ENCODE peak calls at places on chromosomes 11 and 22, in eight cellular contexts. One of them, this sample, is unnamed.
A peak's percentile ranks its signal among the peaks of the same experiment; 100 is the strongest.

GRCh38 chr11:120184946-120185677 is 25.7 kb upstream of the OAF start:
- DNase-seq in stimulated activated CD4-positive, alpha-beta T cell treated with anti-CD3 and anti-CD28 coated beads, TNF-alpha, amount 100 ng/mL, for 24 hours: no peak
- DNase-seq in hypothalamus: no peak
- DNase-seq in HS-5: no peak
- DNase-seq in substantia nigra: no peak
- DNase-seq in fibroblast of the conjunctiva: no peak
- DNase-seq in mesothelial cell of epicardium: no peak
- DNase-seq in activated naive CD4-positive, alpha-beta T cell treated with Interleukin-2 at 50 U/mL for 16 hours: no peak
- DNase-seq in this sample: no peak

GRCh38 chr11:66333896-66334604 is 2.2 kb downstream of the RIN1 start:
- DNase-seq in stimulated activated CD4-positive, alpha-beta T cell treated with anti-CD3 and anti-CD28 coated beads, TNF-alpha, amount 100 ng/mL, for 24 hours: no peak
- DNase-seq in hypothalamus: no peak
- DNase-seq in HS-5: no peak
- DNase-seq in substantia nigra: no peak
- DNase-seq in fibroblast of the conjunctiva: no peak
- DNase-seq in mesothelial cell of epicardium: no peak
- DNase-seq in activated naive CD4-positive, alpha-beta T cell treated with Interleukin-2 at 50 U/mL for 16 hours: no peak
- DNase-seq in this sample: no peak

GRCh38 chr22:50727678-50728522 is 10.1 kb upstream of the ACR start:
- DNase-seq in stimulated activated CD4-positive, alpha-beta T cell treated with anti-CD3 and anti-CD28 coated beads, TNF-alpha, amount 100 ng/mL, for 24 hours: no peak
- DNase-seq in hypothalamus: no peak
- DNase-seq in HS-5: no peak
- DNase-seq in substantia nigra: no peak
- DNase-seq in fibroblast of the conjunctiva: no peak
- DNase-seq in mesothelial cell of epicardium: no peak
- DNase-seq in activated naive CD4-positive, alpha-beta T cell treated with Interleukin-2 at 50 U/mL for 16 hours: no peak
- DNase-seq in this sample: no peak

GRCh38 chr11:77269484-77270123 is 31.9 kb downstream of the GDPD4 start:
- DNase-seq in stimulated activated CD4-positive, alpha-beta T cell treated with anti-CD3 and anti-CD28 coated beads, TNF-alpha, amount 100 ng/mL, for 24 hours: no peak
- DNase-seq in hypothalamus: no peak
- DNase-seq in HS-5: no peak
- DNase-seq in substantia nigra: no peak
- DNase-seq in fibroblast of the conjunctiva: no peak
- DNase-seq in mesothelial cell of epicardium: no peak
- DNase-seq in activated naive CD4-positive, alpha-beta T cell treated with Interleukin-2 at 50 U/mL for 16 hours: no peak
- DNase-seq in this sample: no peak

GRCh38 chr11:128407962-128408361 is 179.4 kb downstream of the ETS1 start:
- DNase-seq in stimulated activated CD4-positive, alpha-beta T cell treated with anti-CD3 and anti-CD28 coated beads, TNF-alpha, amount 100 ng/mL, for 24 hours: no peak
- DNase-seq in hypothalamus: no peak
- DNase-seq in HS-5: peak; percentile 88
- DNase-seq in substantia nigra: no peak
- DNase-seq in fibroblast of the conjunctiva: peak; percentile 58
- DNase-seq in mesothelial cell of epicardium: no peak
- DNase-seq in activated naive CD4-positive, alpha-beta T cell treated with Interleukin-2 at 50 U/mL for 16 hours: no peak
- DNase-seq in this sample: no peak

GRCh38 chr11:102518296-102519094 is 12.1 kb downstream of the MMP7 start:
- DNase-seq in stimulated activated CD4-positive, alpha-beta T cell treated with anti-CD3 and anti-CD28 coated beads, TNF-alpha, amount 100 ng/mL, for 24 hours: no peak
- DNase-seq in hypothalamus: no peak
- DNase-seq in HS-5: no peak
- DNase-seq in substantia nigra: no peak
- DNase-seq in fibroblast of the conjunctiva: no peak
- DNase-seq in mesothelial cell of epicardium: no peak
- DNase-seq in activated naive CD4-positive, alpha-beta T cell treated with Interleukin-2 at 50 U/mL for 16 hours: no peak
- DNase-seq in this sample: no peak

GRCh38 chr11:119486691-119487259 is 63.8 kb upstream of the THY1 start:
- DNase-seq in stimulated activated CD4-positive, alpha-beta T cell treated with anti-CD3 and anti-CD28 coated beads, TNF-alpha, amount 100 ng/mL, for 24 hours: no peak
- DNase-seq in hypothalamus: no peak
- DNase-seq in HS-5: no peak
- DNase-seq in substantia nigra: no peak
- DNase-seq in fibroblast of the conjunctiva: no peak
- DNase-seq in mesothelial cell of epicardium: no peak
- DNase-seq in activated naive CD4-positive, alpha-beta T cell treated with Interleukin-2 at 50 U/mL for 16 hours: no peak
- DNase-seq in this sample: no peak

GRCh38 chr22:44205713-44206645 is 25.3 kb downstream of the PARVG start:
- DNase-seq in stimulated activated CD4-positive, alpha-beta T cell treated with anti-CD3 and anti-CD28 coated beads, TNF-alpha, amount 100 ng/mL, for 24 hours: no peak
- DNase-seq in hypothalamus: no peak
- DNase-seq in HS-5: no peak
- DNase-seq in substantia nigra: no peak
- DNase-seq in fibroblast of the conjunctiva: no peak
- DNase-seq in mesothelial cell of epicardium: no peak
- DNase-seq in activated naive CD4-positive, alpha-beta T cell treated with Interleukin-2 at 50 U/mL for 16 hours: no peak
- DNase-seq in this sample: no peak

GRCh38 chr11:1852885-1853284 is at the start of gene LSP1:
- DNase-seq in stimulated activated CD4-positive, alpha-beta T cell treated with anti-CD3 and anti-CD28 coated beads, TNF-alpha, amount 100 ng/mL, for 24 hours: peak; percentile 68
- DNase-seq in hypothalamus: no peak
- DNase-seq in HS-5: no peak
- DNase-seq in substantia nigra: no peak
- DNase-seq in fibroblast of the conjunctiva: no peak
- DNase-seq in mesothelial cell of epicardium: no peak
- DNase-seq in activated naive CD4-positive, alpha-beta T cell treated with Interleukin-2 at 50 U/mL for 16 hours: peak; percentile 89
- DNase-seq in this sample: no peak

GRCh38 chr11:115501895-115502589 is 2.2 kb downstream of the CADM1 start:
- DNase-seq in stimulated activated CD4-positive, alpha-beta T cell treated with anti-CD3 and anti-CD28 coated beads, TNF-alpha, amount 100 ng/mL, for 24 hours: no peak
- DNase-seq in hypothalamus: no peak
- DNase-seq in HS-5: no peak
- DNase-seq in substantia nigra: no peak
- DNase-seq in fibroblast of the conjunctiva: no peak
- DNase-seq in mesothelial cell of epicardium: no peak
- DNase-seq in activated naive CD4-positive, alpha-beta T cell treated with Interleukin-2 at 50 U/mL for 16 hours: peak; percentile 8
- DNase-seq in this sample: no peak

GRCh38 chr22:50400406-50400805 is 57.3 kb downstream of the PPP6R2 start:
- DNase-seq in stimulated activated CD4-positive, alpha-beta T cell treated with anti-CD3 and anti-CD28 coated beads, TNF-alpha, amount 100 ng/mL, for 24 hours: no peak
- DNase-seq in hypothalamus: no peak
- DNase-seq in HS-5: no peak
- DNase-seq in substantia nigra: no peak
- DNase-seq in fibroblast of the conjunctiva: no peak
- DNase-seq in mesothelial cell of epicardium: no peak
- DNase-seq in activated naive CD4-positive, alpha-beta T cell treated with Interleukin-2 at 50 U/mL for 16 hours: no peak
- DNase-seq in this sample: no peak

GRCh38 chr22:38291201-38291777 is 18.5 kb upstream of the TMEM184B start:
- DNase-seq in stimulated activated CD4-positive, alpha-beta T cell treated with anti-CD3 and anti-CD28 coated beads, TNF-alpha, amount 100 ng/mL, for 24 hours: no peak
- DNase-seq in hypothalamus: no peak
- DNase-seq in HS-5: no peak
- DNase-seq in substantia nigra: no peak
- DNase-seq in fibroblast of the conjunctiva: no peak
- DNase-seq in mesothelial cell of epicardium: no peak
- DNase-seq in activated naive CD4-positive, alpha-beta T cell treated with Interleukin-2 at 50 U/mL for 16 hours: no peak
- DNase-seq in this sample: no peak

GRCh38 chr11:75151346-75152047 is 590 bp downstream of the SLCO2B1 start:
- DNase-seq in stimulated activated CD4-positive, alpha-beta T cell treated with anti-CD3 and anti-CD28 coated beads, TNF-alpha, amount 100 ng/mL, for 24 hours: no peak
- DNase-seq in hypothalamus: no peak
- DNase-seq in HS-5: no peak
- DNase-seq in substantia nigra: no peak
- DNase-seq in fibroblast of the conjunctiva: no peak
- DNase-seq in mesothelial cell of epicardium: no peak
- DNase-seq in activated naive CD4-positive, alpha-beta T cell treated with Interleukin-2 at 50 U/mL for 16 hours: no peak
- DNase-seq in this sample: no peak

GRCh38 chr11:44564198-44564597 is 1.3 kb upstream of the CD82 start:
- DNase-seq in stimulated activated CD4-positive, alpha-beta T cell treated with anti-CD3 and anti-CD28 coated beads, TNF-alpha, amount 100 ng/mL, for 24 hours: no peak
- DNase-seq in hypothalamus: no peak
- DNase-seq in HS-5: no peak
- DNase-seq in substantia nigra: no peak
- DNase-seq in fibroblast of the conjunctiva: no peak
- DNase-seq in mesothelial cell of epicardium: no peak
- DNase-seq in activated naive CD4-positive, alpha-beta T cell treated with Interleukin-2 at 50 U/mL for 16 hours: no peak
- DNase-seq in this sample: no peak

GRCh38 chr11:73991471-73992006 is 8.9 kb upstream of the UCP2 start:
- DNase-seq in stimulated activated CD4-positive, alpha-beta T cell treated with anti-CD3 and anti-CD28 coated beads, TNF-alpha, amount 100 ng/mL, for 24 hours: no peak
- DNase-seq in hypothalamus: no peak
- DNase-seq in HS-5: no peak
- DNase-seq in substantia nigra: no peak
- DNase-seq in fibroblast of the conjunctiva: no peak
- DNase-seq in mesothelial cell of epicardium: no peak
- DNase-seq in activated naive CD4-positive, alpha-beta T cell treated with Interleukin-2 at 50 U/mL for 16 hours: peak; percentile 6
- DNase-seq in this sample: no peak

GRCh38 chr11:46673713-46674462 is 26.5 kb downstream of the ARHGAP1 start:
- DNase-seq in stimulated activated CD4-positive, alpha-beta T cell treated with anti-CD3 and anti-CD28 coated beads, TNF-alpha, amount 100 ng/mL, for 24 hours: no peak
- DNase-seq in hypothalamus: no peak
- DNase-seq in HS-5: no peak
- DNase-seq in substantia nigra: no peak
- DNase-seq in fibroblast of the conjunctiva: no peak
- DNase-seq in mesothelial cell of epicardium: no peak
- DNase-seq in activated naive CD4-positive, alpha-beta T cell treated with Interleukin-2 at 50 U/mL for 16 hours: no peak
- DNase-seq in this sample: no peak

GRCh38 chr11:72831521-72832300 is 17.5 kb downstream of the ATG16L2 start:
- DNase-seq in stimulated activated CD4-positive, alpha-beta T cell treated with anti-CD3 and anti-CD28 coated beads, TNF-alpha, amount 100 ng/mL, for 24 hours: no peak
- DNase-seq in hypothalamus: peak; percentile 86
- DNase-seq in HS-5: no peak
- DNase-seq in substantia nigra: peak; percentile 71
- DNase-seq in fibroblast of the conjunctiva: peak; percentile 63
- DNase-seq in mesothelial cell of epicardium: peak; percentile 84
- DNase-seq in activated naive CD4-positive, alpha-beta T cell treated with Interleukin-2 at 50 U/mL for 16 hours: peak; percentile 56
- DNase-seq in this sample: peak; percentile 51

GRCh38 chr22:17829691-17830040 is 55.4 kb upstream of the BID start:
- DNase-seq in stimulated activated CD4-positive, alpha-beta T cell treated with anti-CD3 and anti-CD28 coated beads, TNF-alpha, amount 100 ng/mL, for 24 hours: no peak
- DNase-seq in hypothalamus: no peak
- DNase-seq in HS-5: peak; percentile 5
- DNase-seq in substantia nigra: no peak
- DNase-seq in fibroblast of the conjunctiva: no peak
- DNase-seq in mesothelial cell of epicardium: no peak
- DNase-seq in activated naive CD4-positive, alpha-beta T cell treated with Interleukin-2 at 50 U/mL for 16 hours: no peak
- DNase-seq in this sample: no peak

This sample was measured in D721Med.